ENCODE peak calls at places on chromosomes 16 and 17, in seven cellular contexts. One of them, this sample, is unnamed.

GRCh38 chr17:77959216-77959925 is 868 bp downstream of the TNRC6C start:
- DNase-seq in HCT116: no peak
- DNase-seq in stimulated activated CD4-positive, alpha-beta T cell treated with anti-CD3 and anti-CD28 coated beads, Interleukin-1b, Interleukin-23, amount 100 ng/mL, for 4 hours: no peak
- DNase-seq in WTC11: no peak
- DNase-seq in GM10248: peak; percentile 38
- DNase-seq in naive thymus-derived CD4-positive, alpha-beta T cell: no peak
- DNase-seq in ovary: peak; percentile 47
- DNase-seq in this sample: no peak

GRCh38 chr16:55052335-55053070 is 121.8 kb downstream of the IRX5 start:
- DNase-seq in HCT116: no peak
- DNase-seq in stimulated activated CD4-positive, alpha-beta T cell treated with anti-CD3 and anti-CD28 coated beads, Interleukin-1b, Interleukin-23, amount 100 ng/mL, for 4 hours: no peak
- DNase-seq in WTC11: no peak
- DNase-seq in GM10248: no peak
- DNase-seq in naive thymus-derived CD4-positive, alpha-beta T cell: no peak
- DNase-seq in ovary: no peak
- DNase-seq in this sample: no peak

GRCh38 chr17:76490112-76490710 is 11.0 kb downstream of the RHBDF2 start:
- DNase-seq in HCT116: no peak
- DNase-seq in stimulated activated CD4-positive, alpha-beta T cell treated with anti-CD3 and anti-CD28 coated beads, Interleukin-1b, Interleukin-23, amount 100 ng/mL, for 4 hours: no peak
- DNase-seq in WTC11: no peak
- DNase-seq in GM10248: no peak
- DNase-seq in naive thymus-derived CD4-positive, alpha-beta T cell: no peak
- DNase-seq in ovary: no peak
- DNase-seq in this sample: no peak

GRCh38 chr16:84647830-84648594 is at the start of gene KLHL36:
- DNase-seq in HCT116: no peak
- DNase-seq in stimulated activated CD4-positive, alpha-beta T cell treated with anti-CD3 and anti-CD28 coated beads, Interleukin-1b, Interleukin-23, amount 100 ng/mL, for 4 hours: peak; percentile 62
- DNase-seq in WTC11: no peak
- DNase-seq in GM10248: peak; percentile 95
- DNase-seq in naive thymus-derived CD4-positive, alpha-beta T cell: peak; percentile 89
- DNase-seq in ovary: peak; percentile 82
- DNase-seq in this sample: peak; percentile 49

GRCh38 chr16:15857779-15858560 is 1.1 kb upstream of the MYH11 start:
- DNase-seq in HCT116: no peak
- DNase-seq in stimulated activated CD4-positive, alpha-beta T cell treated with anti-CD3 and anti-CD28 coated beads, Interleukin-1b, Interleukin-23, amount 100 ng/mL, for 4 hours: no peak
- DNase-seq in WTC11: peak; percentile 69
- DNase-seq in GM10248: peak; percentile 27
- DNase-seq in naive thymus-derived CD4-positive, alpha-beta T cell: no peak
- DNase-seq in ovary: peak; percentile 69
- DNase-seq in this sample: no peak

GRCh38 chr17:73643012-73643845 is 1.0 kb downstream of the SDK2 start:
- DNase-seq in HCT116: no peak
- DNase-seq in stimulated activated CD4-positive, alpha-beta T cell treated with anti-CD3 and anti-CD28 coated beads, Interleukin-1b, Interleukin-23, amount 100 ng/mL, for 4 hours: no peak
- DNase-seq in WTC11: peak; percentile 47
- DNase-seq in GM10248: no peak
- DNase-seq in naive thymus-derived CD4-positive, alpha-beta T cell: peak; percentile 30
- DNase-seq in ovary: peak; percentile 32
- DNase-seq in this sample: no peak

GRCh38 chr16:67923414-67924127 is 8.1 kb downstream of the CTRL start:
- DNase-seq in HCT116: no peak
- DNase-seq in stimulated activated CD4-positive, alpha-beta T cell treated with anti-CD3 and anti-CD28 coated beads, Interleukin-1b, Interleukin-23, amount 100 ng/mL, for 4 hours: no peak
- DNase-seq in WTC11: no peak
- DNase-seq in GM10248: no peak
- DNase-seq in naive thymus-derived CD4-positive, alpha-beta T cell: no peak
- DNase-seq in ovary: no peak
- DNase-seq in this sample: no peak

GRCh38 chr16:1082266-1082951 is 9.9 kb downstream of the SSTR5 start:
- DNase-seq in HCT116: no peak
- DNase-seq in stimulated activated CD4-positive, alpha-beta T cell treated with anti-CD3 and anti-CD28 coated beads, Interleukin-1b, Interleukin-23, amount 100 ng/mL, for 4 hours: no peak
- DNase-seq in WTC11: no peak
- DNase-seq in GM10248: no peak
- DNase-seq in naive thymus-derived CD4-positive, alpha-beta T cell: no peak
- DNase-seq in ovary: no peak
- DNase-seq in this sample: no peak

GRCh38 chr17:81237591-81238489 is 1.0 kb downstream of the TEPSIN start:
- DNase-seq in HCT116: no peak
- DNase-seq in stimulated activated CD4-positive, alpha-beta T cell treated with anti-CD3 and anti-CD28 coated beads, Interleukin-1b, Interleukin-23, amount 100 ng/mL, for 4 hours: no peak
- DNase-seq in WTC11: no peak
- DNase-seq in GM10248: no peak
- DNase-seq in naive thymus-derived CD4-positive, alpha-beta T cell: no peak
- DNase-seq in ovary: no peak
- DNase-seq in this sample: no peak

GRCh38 chr16:87318158-87318644 is 1.0 kb upstream of the C16orf95 start:
- DNase-seq in HCT116: no peak
- DNase-seq in stimulated activated CD4-positive, alpha-beta T cell treated with anti-CD3 and anti-CD28 coated beads, Interleukin-1b, Interleukin-23, amount 100 ng/mL, for 4 hours: no peak
- DNase-seq in WTC11: no peak
- DNase-seq in GM10248: no peak
- DNase-seq in naive thymus-derived CD4-positive, alpha-beta T cell: no peak
- DNase-seq in ovary: peak; percentile 30
- DNase-seq in this sample: no peak